ENCODE peak calls at places on chromosomes 5 and 9, in seven cellular contexts. L is fibroblast of lung; E is heart left ventricle; B is activated CD4-positive, CD25-positive, alpha-beta regulatory T cell; P is adipocyte; V is uterus; R is foreskin fibroblast. F is an unnamed sample.

GRCh38 chr5:14574891-14575496 is 6.6 kb upstream of the OTULINL start:
- DNase-seq in E (peak), V (no peak), L (no peak), P (no peak), B (no peak), R (no peak), F (no peak)

GRCh38 chr9:12996971-12997370 is 222.2 kb downstream of the LURAP1L start:
- DNase-seq in E (no peak), L (peak), R (no peak), V (no peak), P (no peak), B (no peak), F (no peak)

GRCh38 chr9:73810585-73811215 is 659.0 kb downstream of the ANXA1 start:
- DNase-seq in P (peak), B (no peak), E (no peak), V (no peak), L (peak), R (peak), F (peak)

GRCh38 chr5:14675865-14676300 is 11.4 kb downstream of the OTULIN start:
- DNase-seq in V (no peak), L (no peak), E (no peak), B (no peak), R (no peak), P (no peak), F (peak)

GRCh38 chr5:14675309-14675708 is 10.8 kb downstream of the OTULIN start:
- DNase-seq in P (no peak), V (no peak), B (no peak), R (no peak), E (no peak), L (peak), F (peak)

GRCh38 chr5:98470747-98471146 is 302.7 kb upstream of the RGMB start:
- DNase-seq in E (no peak), B (no peak), V (no peak), R (no peak), P (no peak), L (no peak), F (no peak)

GRCh38 chr9:14440062-14440461 is 126.1 kb upstream of the NFIB start:
- DNase-seq in P (no peak), B (no peak), L (no peak), V (no peak), R (no peak), E (no peak), F (no peak)

GRCh38 chr9:21993893-21994525 is at the start of gene CDKN2A:
- DNase-seq in B (peak), E (no peak), P (peak), V (no peak), R (no peak), L (peak), F (peak)

GRCh38 chr9:137000177-137000930 is 4.0 kb upstream of the CLIC3 start:
- DNase-seq in B (no peak), L (peak), E (no peak), P (peak), R (peak), V (no peak), F (peak)

GRCh38 chr9:18142964-18143363 is 331.0 kb upstream of the ADAMTSL1 start:
- DNase-seq in L (no peak), P (peak), V (no peak), E (no peak), B (no peak), R (peak), F (peak)

GRCh38 chr5:5017827-5018559 is 122.1 kb upstream of the ADAMTS16 start:
- DNase-seq in R (no peak), P (no peak), B (no peak), E (no peak), L (peak), V (no peak), F (no peak)

GRCh38 chr5:11377896-11378295 is 526.4 kb downstream of the CTNND2 start:
- DNase-seq in P (no peak), V (no peak), R (no peak), L (peak), B (no peak), E (no peak), F (no peak)

GRCh38 chr5:77514457-77514856 is 22.3 kb upstream of the WDR41 start:
- DNase-seq in R (no peak), P (no peak), V (no peak), L (no peak), B (no peak), E (no peak), F (no peak)

GRCh38 chr9:131899248-131899882 is 159.5 kb upstream of the RAPGEF1 start:
- DNase-seq in B (no peak), E (no peak), V (no peak), R (no peak), L (no peak), P (no peak), F (no peak)

GRCh38 chr9:12708562-12709298 is 15.5 kb downstream of the TYRP1 start:
- DNase-seq in P (peak), B (no peak), L (peak), R (peak), V (no peak), E (no peak), F (peak)

GRCh38 chr9:87662808-87663528 is 63.0 kb upstream of the CTSL start:
- DNase-seq in P (peak), E (peak), R (peak), V (peak), L (peak), B (no peak), F (peak)

GRCh38 chr5:58505502-58505901 is 14.3 kb downstream of the GAPT start:
- DNase-seq in V (no peak), L (no peak), P (no peak), E (no peak), B (no peak), R (no peak), F (no peak)

GRCh38 chr5:133357758-133358157 is 254.6 kb downstream of the FSTL4 start:
- DNase-seq in L (no peak), R (no peak), V (no peak), B (no peak), P (no peak), E (no peak), F (no peak)

GRCh38 chr5:151130922-151131891 is 26.4 kb downstream of the ANXA6 start:
- DNase-seq in L (no peak), E (no peak), B (no peak), R (no peak), P (no peak), V (no peak), F (no peak)

GRCh38 chr5:430214-430925 is 12.6 kb upstream of the EXOC3 start:
- DNase-seq in R (no peak), L (no peak), P (no peak), B (no peak), V (no peak), E (no peak), F (no peak)

GRCh38 chr5:73304381-73304780 is 131.4 kb downstream of the TMEM174 start:
- DNase-seq in R (no peak), P (peak), V (no peak), B (no peak), L (no peak), E (no peak), F (no peak)

GRCh38 chr9:63817622-63818518 is 1467.1 kb downstream of the FOXD4L5 start:
- DNase-seq in R (no peak), V (peak), B (no peak), P (peak), E (peak), L (peak), F (peak)

GRCh38 chr5:40447438-40447837 is 232.3 kb upstream of the PTGER4 start:
- DNase-seq in L (peak), E (no peak), P (no peak), B (no peak), V (no peak), R (peak), F (peak)

GRCh38 chr5:172853355-172853975 is 19.4 kb downstream of the ERGIC1 start:
- DNase-seq in E (no peak), B (no peak), R (no peak), V (no peak), P (peak), L (peak), F (peak)

GRCh38 chr5:58940446-58940845 is 357.6 kb downstream of the RAB3C start:
- DNase-seq in P (no peak), R (no peak), V (no peak), E (no peak), L (peak), B (no peak), F (peak)

GRCh38 chr5:176743828-176744583 is 66.4 kb upstream of the UNC5A start:
- DNase-seq in P (no peak), V (no peak), L (no peak), B (no peak), R (no peak), E (no peak), F (no peak)

GRCh38 chr9:79263666-79264460 is 307.9 kb upstream of the TLE4 start:
- DNase-seq in R (peak), V (no peak), L (peak), B (no peak), P (no peak), E (no peak), F (peak)

GRCh38 chr5:124698774-124699173 is 47.7 kb downstream of the ZNF608 start:
- DNase-seq in B (no peak), V (no peak), P (no peak), L (peak), E (no peak), R (peak), F (peak)

GRCh38 chr9:92736816-92737606 is 27.6 kb downstream of the BICD2 start:
- DNase-seq in L (peak), E (no peak), B (no peak), V (no peak), R (no peak), P (no peak), F (no peak)

GRCh38 chr9:135920973-135921585 is 13.7 kb upstream of the CAMSAP1 start:
- DNase-seq in P (no peak), L (no peak), R (no peak), E (no peak), B (no peak), V (no peak), F (no peak)

GRCh38 chr5:126455728-126456127 is 32.5 kb downstream of the GRAMD2B start:
- DNase-seq in P (peak), B (no peak), V (no peak), L (no peak), R (no peak), E (no peak), F (no peak)

GRCh38 chr9:97744710-97745708 is 47.9 kb upstream of the XPA start:
- DNase-seq in R (no peak), V (no peak), B (no peak), E (no peak), L (no peak), P (no peak), F (no peak)

GRCh38 chr5:31232273-31232888 is 38.9 kb downstream of the CDH6 start:
- DNase-seq in E (peak), R (peak), V (no peak), L (peak), P (peak), B (no peak), F (peak)

GRCh38 chr5:1512541-1513291 is 11.0 kb downstream of the LPCAT1 start:
- DNase-seq in V (peak), P (no peak), E (no peak), R (no peak), B (no peak), L (no peak), F (no peak)

GRCh38 chr5:136133416-136134383 is 1.1 kb downstream of the SMAD5 start:
- DNase-seq in B (no peak), V (peak), R (peak), P (peak), L (peak), E (peak), F (peak)

GRCh38 chr9:14992025-14992424 is 81.8 kb upstream of the FREM1 start:
- DNase-seq in R (no peak), B (no peak), P (no peak), L (no peak), E (no peak), V (no peak), F (no peak)

GRCh38 chr9:86945868-86946711 is 1.2 kb downstream of the GAS1 start:
- DNase-seq in R (peak), B (peak), V (peak), E (peak), L (peak), P (peak), F (peak)

GRCh38 chr5:40871177-40871576 is 30.0 kb downstream of the CARD6 start:
- DNase-seq in B (no peak), V (no peak), E (no peak), R (peak), L (peak), P (no peak), F (peak)